ENCODE peak calls at places on chromosomes 13 and 19, in nine cellular contexts. One of them, this sample, is unnamed.

GRCh38 chr13:73833331-73834070 is 300.7 kb downstream of the KLF12 start:
- DNase-seq in CD8-positive, alpha-beta memory T cell: no peak
- DNase-seq in GM03348: no peak
- DNase-seq in neuronal stem cell: no peak
- DNase-seq in aorta: no peak
- DNase-seq in ovary: no peak
- DNase-seq in fibroblast of pulmonary artery: no peak
- DNase-seq in GM13977: no peak
- DNase-seq in activated naive CD8-positive, alpha-beta T cell treated with anti-CD3 and anti-CD28 coated beads, Interleukin-2, amount 50 U/mL, for 24 hours: no peak
- DNase-seq in this sample: no peak

GRCh38 chr19:10399878-10400277 is 3.5 kb downstream of the CDC37 start:
- DNase-seq in fibroblast of pulmonary artery: no peak
- DNase-seq in activated naive CD8-positive, alpha-beta T cell treated with anti-CD3 and anti-CD28 coated beads, Interleukin-2, amount 50 U/mL, for 24 hours: no peak
- DNase-seq in GM03348: no peak
- DNase-seq in ovary: no peak
- DNase-seq in neuronal stem cell: no peak
- DNase-seq in GM13977: no peak
- DNase-seq in aorta: no peak
- DNase-seq in CD8-positive, alpha-beta memory T cell: no peak
- DNase-seq in this sample: no peak

GRCh38 chr13:106121173-106121754 is 414.2 kb downstream of the EFNB2 start:
- DNase-seq in fibroblast of pulmonary artery: no peak
- DNase-seq in GM13977: no peak
- DNase-seq in neuronal stem cell: no peak
- DNase-seq in ovary: no peak
- DNase-seq in GM03348: no peak
- DNase-seq in aorta: no peak
- DNase-seq in activated naive CD8-positive, alpha-beta T cell treated with anti-CD3 and anti-CD28 coated beads, Interleukin-2, amount 50 U/mL, for 24 hours: no peak
- DNase-seq in CD8-positive, alpha-beta memory T cell: no peak
- DNase-seq in this sample: no peak

GRCh38 chr19:13094771-13095392 is 7.8 kb downstream of the LYL1 start:
- DNase-seq in aorta: no peak
- DNase-seq in neuronal stem cell: no peak
- DNase-seq in CD8-positive, alpha-beta memory T cell: no peak
- DNase-seq in ovary: no peak
- DNase-seq in activated naive CD8-positive, alpha-beta T cell treated with anti-CD3 and anti-CD28 coated beads, Interleukin-2, amount 50 U/mL, for 24 hours: peak; percentile 36
- DNase-seq in GM03348: no peak
- DNase-seq in GM13977: no peak
- DNase-seq in fibroblast of pulmonary artery: no peak
- DNase-seq in this sample: peak; percentile 68

GRCh38 chr13:47420568-47420967 is 523.7 kb upstream of the HTR2A start:
- DNase-seq in CD8-positive, alpha-beta memory T cell: no peak
- DNase-seq in ovary: no peak
- DNase-seq in activated naive CD8-positive, alpha-beta T cell treated with anti-CD3 and anti-CD28 coated beads, Interleukin-2, amount 50 U/mL, for 24 hours: no peak
- DNase-seq in fibroblast of pulmonary artery: no peak
- DNase-seq in aorta: no peak
- DNase-seq in GM13977: no peak
- DNase-seq in neuronal stem cell: no peak
- DNase-seq in GM03348: no peak
- DNase-seq in this sample: no peak

GRCh38 chr13:58855283-58855682 is 1223.7 kb downstream of the PCDH17 start:
- DNase-seq in neuronal stem cell: no peak
- DNase-seq in ovary: no peak
- DNase-seq in GM03348: no peak
- DNase-seq in fibroblast of pulmonary artery: peak; percentile 8
- DNase-seq in GM13977: no peak
- DNase-seq in aorta: no peak
- DNase-seq in activated naive CD8-positive, alpha-beta T cell treated with anti-CD3 and anti-CD28 coated beads, Interleukin-2, amount 50 U/mL, for 24 hours: no peak
- DNase-seq in CD8-positive, alpha-beta memory T cell: no peak
- DNase-seq in this sample: no peak

GRCh38 chr13:108769213-108770070 is 140.0 kb downstream of the MYO16 start:
- DNase-seq in CD8-positive, alpha-beta memory T cell: no peak
- DNase-seq in neuronal stem cell: no peak
- DNase-seq in GM03348: no peak
- DNase-seq in activated naive CD8-positive, alpha-beta T cell treated with anti-CD3 and anti-CD28 coated beads, Interleukin-2, amount 50 U/mL, for 24 hours: no peak
- DNase-seq in GM13977: no peak
- DNase-seq in aorta: no peak
- DNase-seq in fibroblast of pulmonary artery: peak; percentile 1
- DNase-seq in ovary: no peak
- DNase-seq in this sample: no peak

GRCh38 chr13:28022848-28023518 is 34.5 kb upstream of the URAD start:
- DNase-seq in GM03348: peak; percentile 44
- DNase-seq in CD8-positive, alpha-beta memory T cell: no peak
- DNase-seq in activated naive CD8-positive, alpha-beta T cell treated with anti-CD3 and anti-CD28 coated beads, Interleukin-2, amount 50 U/mL, for 24 hours: no peak
- DNase-seq in aorta: no peak
- DNase-seq in GM13977: no peak
- DNase-seq in fibroblast of pulmonary artery: peak; percentile 16
- DNase-seq in neuronal stem cell: peak; percentile 12
- DNase-seq in ovary: no peak
- DNase-seq in this sample: no peak

GRCh38 chr13:29817604-29818378 is 32.6 kb downstream of the UBL3 start:
- DNase-seq in GM13977: peak; percentile 44
- DNase-seq in neuronal stem cell: no peak
- DNase-seq in aorta: no peak
- DNase-seq in fibroblast of pulmonary artery: no peak
- DNase-seq in CD8-positive, alpha-beta memory T cell: no peak
- DNase-seq in activated naive CD8-positive, alpha-beta T cell treated with anti-CD3 and anti-CD28 coated beads, Interleukin-2, amount 50 U/mL, for 24 hours: no peak
- DNase-seq in GM03348: no peak
- DNase-seq in ovary: no peak
- DNase-seq in this sample: peak; percentile 43

GRCh38 chr19:55479045-55479444 is 2.6 kb downstream of the ZNF628 start:
- DNase-seq in GM03348: no peak
- DNase-seq in GM13977: no peak
- DNase-seq in CD8-positive, alpha-beta memory T cell: no peak
- DNase-seq in activated naive CD8-positive, alpha-beta T cell treated with anti-CD3 and anti-CD28 coated beads, Interleukin-2, amount 50 U/mL, for 24 hours: no peak
- DNase-seq in fibroblast of pulmonary artery: no peak
- DNase-seq in ovary: no peak
- DNase-seq in aorta: no peak
- DNase-seq in neuronal stem cell: no peak
- DNase-seq in this sample: no peak

GRCh38 chr19:35088514-35088913 is 27.1 kb upstream of the FXYD3 start:
- DNase-seq in neuronal stem cell: no peak
- DNase-seq in GM13977: no peak
- DNase-seq in GM03348: peak; percentile 91
- DNase-seq in CD8-positive, alpha-beta memory T cell: no peak
- DNase-seq in activated naive CD8-positive, alpha-beta T cell treated with anti-CD3 and anti-CD28 coated beads, Interleukin-2, amount 50 U/mL, for 24 hours: no peak
- DNase-seq in ovary: no peak
- DNase-seq in aorta: no peak
- DNase-seq in fibroblast of pulmonary artery: peak; percentile 68
- DNase-seq in this sample: no peak

GRCh38 chr13:27036236-27036981 is 135.2 kb downstream of the USP12 start:
- DNase-seq in neuronal stem cell: no peak
- DNase-seq in fibroblast of pulmonary artery: no peak
- DNase-seq in GM13977: no peak
- DNase-seq in ovary: no peak
- DNase-seq in GM03348: peak; percentile 62
- DNase-seq in aorta: no peak
- DNase-seq in CD8-positive, alpha-beta memory T cell: no peak
- DNase-seq in activated naive CD8-positive, alpha-beta T cell treated with anti-CD3 and anti-CD28 coated beads, Interleukin-2, amount 50 U/mL, for 24 hours: no peak
- DNase-seq in this sample: no peak

GRCh38 chr13:28707629-28708427 is 10.9 kb downstream of the SLC46A3 start:
- DNase-seq in neuronal stem cell: no peak
- DNase-seq in activated naive CD8-positive, alpha-beta T cell treated with anti-CD3 and anti-CD28 coated beads, Interleukin-2, amount 50 U/mL, for 24 hours: no peak
- DNase-seq in ovary: no peak
- DNase-seq in GM03348: peak; percentile 50
- DNase-seq in GM13977: peak; percentile 52
- DNase-seq in aorta: no peak
- DNase-seq in fibroblast of pulmonary artery: peak; percentile 82
- DNase-seq in CD8-positive, alpha-beta memory T cell: no peak
- DNase-seq in this sample: peak; percentile 49

GRCh38 chr19:18424122-18424889 is 5.1 kb downstream of the SSBP4 start:
- DNase-seq in GM03348: no peak
- DNase-seq in CD8-positive, alpha-beta memory T cell: peak; percentile 46
- DNase-seq in ovary: peak; percentile 39
- DNase-seq in activated naive CD8-positive, alpha-beta T cell treated with anti-CD3 and anti-CD28 coated beads, Interleukin-2, amount 50 U/mL, for 24 hours: no peak
- DNase-seq in fibroblast of pulmonary artery: no peak
- DNase-seq in neuronal stem cell: no peak
- DNase-seq in GM13977: no peak
- DNase-seq in aorta: peak; percentile 74
- DNase-seq in this sample: no peak

GRCh38 chr19:56295531-56296455 is 18.8 kb downstream of the ZSCAN5A start:
- DNase-seq in neuronal stem cell: no peak
- DNase-seq in fibroblast of pulmonary artery: no peak
- DNase-seq in GM13977: no peak
- DNase-seq in ovary: no peak
- DNase-seq in GM03348: no peak
- DNase-seq in activated naive CD8-positive, alpha-beta T cell treated with anti-CD3 and anti-CD28 coated beads, Interleukin-2, amount 50 U/mL, for 24 hours: no peak
- DNase-seq in CD8-positive, alpha-beta memory T cell: no peak
- DNase-seq in aorta: no peak
- DNase-seq in this sample: no peak

GRCh38 chr19:674282-675151 is 1.7 kb upstream of the FSTL3 start:
- DNase-seq in GM13977: no peak
- DNase-seq in activated naive CD8-positive, alpha-beta T cell treated with anti-CD3 and anti-CD28 coated beads, Interleukin-2, amount 50 U/mL, for 24 hours: no peak
- DNase-seq in neuronal stem cell: no peak
- DNase-seq in fibroblast of pulmonary artery: no peak
- DNase-seq in ovary: peak; percentile 86
- DNase-seq in CD8-positive, alpha-beta memory T cell: no peak
- DNase-seq in aorta: no peak
- DNase-seq in GM03348: no peak
- DNase-seq in this sample: no peak

GRCh38 chr19:23439623-23440022 is 44.4 kb upstream of the ZNF91 start:
- DNase-seq in CD8-positive, alpha-beta memory T cell: no peak
- DNase-seq in fibroblast of pulmonary artery: no peak
- DNase-seq in neuronal stem cell: no peak
- DNase-seq in GM03348: no peak
- DNase-seq in activated naive CD8-positive, alpha-beta T cell treated with anti-CD3 and anti-CD28 coated beads, Interleukin-2, amount 50 U/mL, for 24 hours: no peak
- DNase-seq in GM13977: no peak
- DNase-seq in aorta: no peak
- DNase-seq in ovary: no peak
- DNase-seq in this sample: no peak

GRCh38 chr19:54434862-54435174 is 14.2 kb upstream of the LENG8 start:
- DNase-seq in neuronal stem cell: no peak
- DNase-seq in aorta: no peak
- DNase-seq in CD8-positive, alpha-beta memory T cell: no peak
- DNase-seq in GM03348: no peak
- DNase-seq in GM13977: no peak
- DNase-seq in fibroblast of pulmonary artery: no peak
- DNase-seq in ovary: peak; percentile 57
- DNase-seq in activated naive CD8-positive, alpha-beta T cell treated with anti-CD3 and anti-CD28 coated beads, Interleukin-2, amount 50 U/mL, for 24 hours: no peak
- DNase-seq in this sample: no peak

GRCh38 chr19:16435999-16436650 is 35.6 kb downstream of the EPS15L1 start:
- DNase-seq in CD8-positive, alpha-beta memory T cell: no peak
- DNase-seq in ovary: no peak
- DNase-seq in GM03348: no peak
- DNase-seq in activated naive CD8-positive, alpha-beta T cell treated with anti-CD3 and anti-CD28 coated beads, Interleukin-2, amount 50 U/mL, for 24 hours: no peak
- DNase-seq in GM13977: no peak
- DNase-seq in aorta: no peak
- DNase-seq in neuronal stem cell: no peak
- DNase-seq in fibroblast of pulmonary artery: peak; percentile 54
- DNase-seq in this sample: no peak

GRCh38 chr19:23070353-23070781 is 46.5 kb upstream of the ZNF730 start:
- DNase-seq in GM03348: peak; percentile 12
- DNase-seq in GM13977: peak; percentile 45
- DNase-seq in ovary: peak; percentile 51
- DNase-seq in aorta: no peak
- DNase-seq in CD8-positive, alpha-beta memory T cell: no peak
- DNase-seq in neuronal stem cell: no peak
- DNase-seq in activated naive CD8-positive, alpha-beta T cell treated with anti-CD3 and anti-CD28 coated beads, Interleukin-2, amount 50 U/mL, for 24 hours: peak; percentile 10
- DNase-seq in fibroblast of pulmonary artery: peak; percentile 49
- DNase-seq in this sample: peak; percentile 35

GRCh38 chr19:42467437-42467760 is 24.7 kb upstream of the CXCL17 start:
- DNase-seq in neuronal stem cell: no peak
- DNase-seq in GM03348: no peak
- DNase-seq in GM13977: no peak
- DNase-seq in activated naive CD8-positive, alpha-beta T cell treated with anti-CD3 and anti-CD28 coated beads, Interleukin-2, amount 50 U/mL, for 24 hours: no peak
- DNase-seq in aorta: no peak
- DNase-seq in ovary: no peak
- DNase-seq in fibroblast of pulmonary artery: peak; percentile 39
- DNase-seq in CD8-positive, alpha-beta memory T cell: no peak
- DNase-seq in this sample: no peak

GRCh38 chr13:77918391-77919261 is at the start of gene EDNRB:
- DNase-seq in fibroblast of pulmonary artery: peak; percentile 44
- DNase-seq in aorta: peak; percentile 79
- DNase-seq in CD8-positive, alpha-beta memory T cell: no peak
- DNase-seq in neuronal stem cell: peak; percentile 26
- DNase-seq in GM13977: no peak
- DNase-seq in GM03348: peak; percentile 45
- DNase-seq in ovary: peak; percentile 32
- DNase-seq in activated naive CD8-positive, alpha-beta T cell treated with anti-CD3 and anti-CD28 coated beads, Interleukin-2, amount 50 U/mL, for 24 hours: peak; percentile 8
- DNase-seq in this sample: peak; percentile 43

GRCh38 chr13:44013666-44014291 is 134.1 kb downstream of the LACC1 start:
- DNase-seq in neuronal stem cell: no peak
- DNase-seq in CD8-positive, alpha-beta memory T cell: no peak
- DNase-seq in GM03348: peak; percentile 32
- DNase-seq in ovary: no peak
- DNase-seq in aorta: no peak
- DNase-seq in fibroblast of pulmonary artery: peak; percentile 66
- DNase-seq in activated naive CD8-positive, alpha-beta T cell treated with anti-CD3 and anti-CD28 coated beads, Interleukin-2, amount 50 U/mL, for 24 hours: no peak
- DNase-seq in GM13977: no peak
- DNase-seq in this sample: no peak

GRCh38 chr19:55451163-55451521 is 8.0 kb upstream of the SHISA7 start:
- DNase-seq in ovary: no peak
- DNase-seq in neuronal stem cell: no peak
- DNase-seq in aorta: no peak
- DNase-seq in GM03348: no peak
- DNase-seq in activated naive CD8-positive, alpha-beta T cell treated with anti-CD3 and anti-CD28 coated beads, Interleukin-2, amount 50 U/mL, for 24 hours: no peak
- DNase-seq in fibroblast of pulmonary artery: no peak
- DNase-seq in GM13977: no peak
- DNase-seq in CD8-positive, alpha-beta memory T cell: no peak
- DNase-seq in this sample: no peak

GRCh38 chr13:24270639-24271131 is 38.7 kb upstream of the C1QTNF9 start:
- DNase-seq in CD8-positive, alpha-beta memory T cell: peak; percentile 79
- DNase-seq in activated naive CD8-positive, alpha-beta T cell treated with anti-CD3 and anti-CD28 coated beads, Interleukin-2, amount 50 U/mL, for 24 hours: peak; percentile 54
- DNase-seq in fibroblast of pulmonary artery: peak; percentile 47
- DNase-seq in aorta: peak; percentile 86
- DNase-seq in ovary: peak; percentile 68
- DNase-seq in neuronal stem cell: no peak
- DNase-seq in GM13977: peak; percentile 51
- DNase-seq in GM03348: peak; percentile 69
- DNase-seq in this sample: peak; percentile 61

GRCh38 chr19:34589730-34590129 is 87.2 kb downstream of the SCGB2B2 start:
- DNase-seq in CD8-positive, alpha-beta memory T cell: no peak
- DNase-seq in aorta: no peak
- DNase-seq in activated naive CD8-positive, alpha-beta T cell treated with anti-CD3 and anti-CD28 coated beads, Interleukin-2, amount 50 U/mL, for 24 hours: no peak
- DNase-seq in fibroblast of pulmonary artery: no peak
- DNase-seq in ovary: no peak
- DNase-seq in GM13977: no peak
- DNase-seq in neuronal stem cell: no peak
- DNase-seq in GM03348: no peak
- DNase-seq in this sample: peak; percentile 12

GRCh38 chr13:59259416-59260000 is 904.2 kb downstream of the DIAPH3 start:
- DNase-seq in fibroblast of pulmonary artery: no peak
- DNase-seq in neuronal stem cell: no peak
- DNase-seq in aorta: no peak
- DNase-seq in activated naive CD8-positive, alpha-beta T cell treated with anti-CD3 and anti-CD28 coated beads, Interleukin-2, amount 50 U/mL, for 24 hours: no peak
- DNase-seq in GM03348: no peak
- DNase-seq in ovary: no peak
- DNase-seq in GM13977: no peak
- DNase-seq in CD8-positive, alpha-beta memory T cell: no peak
- DNase-seq in this sample: no peak

GRCh38 chr19:1953441-1954094 is 12.6 kb downstream of the CSNK1G2 start:
- DNase-seq in GM13977: no peak
- DNase-seq in activated naive CD8-positive, alpha-beta T cell treated with anti-CD3 and anti-CD28 coated beads, Interleukin-2, amount 50 U/mL, for 24 hours: no peak
- DNase-seq in GM03348: no peak
- DNase-seq in neuronal stem cell: no peak
- DNase-seq in aorta: no peak
- DNase-seq in ovary: no peak
- DNase-seq in fibroblast of pulmonary artery: no peak
- DNase-seq in CD8-positive, alpha-beta memory T cell: no peak
- DNase-seq in this sample: no peak

GRCh38 chr19:4534836-4535658 is at the start of gene PLIN5:
- DNase-seq in CD8-positive, alpha-beta memory T cell: peak; percentile 59
- DNase-seq in fibroblast of pulmonary artery: peak; percentile 68
- DNase-seq in GM03348: peak; percentile 69
- DNase-seq in GM13977: peak; percentile 76
- DNase-seq in aorta: peak; percentile 89
- DNase-seq in neuronal stem cell: peak; percentile 85
- DNase-seq in ovary: peak; percentile 97
- DNase-seq in activated naive CD8-positive, alpha-beta T cell treated with anti-CD3 and anti-CD28 coated beads, Interleukin-2, amount 50 U/mL, for 24 hours: peak; percentile 58
- DNase-seq in this sample: peak; percentile 77

GRCh38 chr19:3506384-3507340 is 551 bp downstream of the FZR1 start:
- DNase-seq in activated naive CD8-positive, alpha-beta T cell treated with anti-CD3 and anti-CD28 coated beads, Interleukin-2, amount 50 U/mL, for 24 hours: peak; percentile 35
- DNase-seq in fibroblast of pulmonary artery: no peak
- DNase-seq in GM13977: peak; percentile 72
- DNase-seq in ovary: peak; percentile 74
- DNase-seq in aorta: no peak
- DNase-seq in GM03348: peak; percentile 60
- DNase-seq in CD8-positive, alpha-beta memory T cell: peak; percentile 72
- DNase-seq in neuronal stem cell: no peak
- DNase-seq in this sample: peak; percentile 72

GRCh38 chr13:101487046-101487830 is 34.8 kb downstream of the ITGBL1 start:
- DNase-seq in GM13977: no peak
- DNase-seq in activated naive CD8-positive, alpha-beta T cell treated with anti-CD3 and anti-CD28 coated beads, Interleukin-2, amount 50 U/mL, for 24 hours: no peak
- DNase-seq in GM03348: no peak
- DNase-seq in aorta: no peak
- DNase-seq in ovary: no peak
- DNase-seq in neuronal stem cell: no peak
- DNase-seq in CD8-positive, alpha-beta memory T cell: no peak
- DNase-seq in fibroblast of pulmonary artery: no peak
- DNase-seq in this sample: no peak

This sample was measured in GM13976.